ENCODE peak calls at places on chromosomes 13 and 19, in four cellular contexts. I is activated CD4-positive, alpha-beta T cell treated with anti-CD3 and anti-CD28 coated beads for 48 hours; U is stimulated activated CD4-positive, alpha-beta T cell treated with anti-CD3 and anti-CD28 coated beads, Interleukin-2, amount 100 ng/mL, for 24 hours; Z is epithelial cell of esophagus. N is an unnamed sample.

GRCh38 chr19:18156841-18157464 is 4.0 kb downstream of the PIK3R2 start:
- DNase-seq in I (no peak), U (no peak), Z (peak), N (no peak)

GRCh38 chr19:45621389-45621788 is 17.8 kb downstream of the EML2 start:
- DNase-seq in I (no peak), U (no peak), Z (no peak), N (no peak)

GRCh38 chr13:50654341-50654740 is 189.2 kb downstream of the DLEU7 start:
- DNase-seq in I (no peak), U (no peak), Z (peak), N (no peak)

GRCh38 chr13:40139896-40140520 is 484.5 kb downstream of the COG6 start:
- DNase-seq in I (no peak), U (no peak), Z (no peak), N (no peak)

GRCh38 chr13:74046461-74046860 is 87.7 kb downstream of the KLF12 start:
- DNase-seq in I (no peak), U (no peak), Z (no peak), N (no peak)

GRCh38 chr13:30135351-30135750 is 172.0 kb downstream of the KATNAL1 start:
- DNase-seq in I (no peak), U (no peak), Z (no peak), N (no peak)

GRCh38 chr13:111898956-111899713 is 167.8 kb upstream of the SOX1 start:
- DNase-seq in I (no peak), U (no peak), Z (no peak), N (no peak)

GRCh38 chr13:31236211-31236786 is 36.5 kb downstream of the B3GLCT start:
- DNase-seq in I (no peak), U (no peak), Z (peak), N (no peak)

GRCh38 chr13:99363391-99363790 is 56.2 kb upstream of the GPR183 start:
- DNase-seq in I (no peak), U (no peak), Z (no peak), N (no peak)

GRCh38 chr13:35549481-35549880 is 73.0 kb upstream of the MAB21L1 start:
- DNase-seq in I (no peak), U (no peak), Z (peak), N (no peak)

GRCh38 chr19:28435551-28436261 is 777.2 kb downstream of the UQCRFS1 start:
- DNase-seq in I (no peak), U (no peak), Z (no peak), N (no peak)

GRCh38 chr13:32086791-32087441 is 55.3 kb downstream of the FRY start:
- DNase-seq in I (no peak), U (no peak), Z (peak), N (no peak)

GRCh38 chr19:47447470-47448359 is 24.0 kb downstream of the SLC8A2 start:
- DNase-seq in I (peak), U (peak), Z (peak), N (no peak)

GRCh38 chr13:78978381-78978998 is 319.5 kb upstream of the OBI1 start:
- DNase-seq in I (peak), U (peak), Z (peak), N (no peak)

GRCh38 chr13:24512208-24513068 is at the start of gene PARP4:
- DNase-seq in I (peak), U (peak), Z (peak), N (peak)

N was measured in activated B cell treated with CpG ODN at 0.5 μM for 24 hours.